ENCODE peak calls at places on chromosomes 11 and 22, in four cellular contexts. M, A, S and Y are unnamed samples.

GRCh38 chr11:47284151-47284550 is 14.2 kb downstream of the MADD start:
- DNase-seq in M (no peak), A (no peak), S (no peak), Y (no peak)

GRCh38 chr11:118915396-118915795 is 10.3 kb downstream of the BCL9L start:
- DNase-seq in M (no peak), A (no peak), S (no peak), Y (no peak)

GRCh38 chr11:58763120-58763490 is 31.4 kb upstream of the GLYAT start:
- DNase-seq in M (no peak), A (no peak), S (no peak), Y (no peak)

GRCh38 chr11:267491-267994 is 10.7 kb upstream of the NLRP6 start:
- DNase-seq in M (no peak), A (peak), S (peak), Y (no peak)

GRCh38 chr22:50481440-50482106 is at the start of gene ADM2:
- DNase-seq in M (no peak), A (peak), S (no peak), Y (no peak)

GRCh38 chr11:72598901-72599300 is 75.3 kb downstream of the PDE2A start:
- DNase-seq in M (peak), A (no peak), S (no peak), Y (no peak)

GRCh38 chr11:115701284-115701875 is 197.2 kb upstream of the CADM1 start:
- DNase-seq in M (no peak), A (no peak), S (no peak), Y (no peak)

GRCh38 chr22:48494256-48494967 is 1333.3 kb downstream of the BRD1 start:
- DNase-seq in M (no peak), A (no peak), S (peak), Y (no peak)

GRCh38 chr22:25970348-25970995 is 198.8 kb upstream of the SEZ6L start:
- DNase-seq in M (peak), A (no peak), S (no peak), Y (no peak)

GRCh38 chr11:3341298-3341697 is 37.6 kb downstream of the ZNF195 start:
- DNase-seq in M (peak), A (peak), S (no peak), Y (no peak)

GRCh38 chr11:8070417-8071101 is 10.5 kb upstream of the TUB start:
- DNase-seq in M (no peak), A (no peak), S (no peak), Y (no peak)

GRCh38 chr11:86940122-86940777 is 14.9 kb downstream of the FZD4 start:
- DNase-seq in M (no peak), A (no peak), S (peak), Y (no peak)

GRCh38 chr11:32006799-32007388 is 84.0 kb upstream of the RCN1 start:
- DNase-seq in M (no peak), A (peak), S (no peak), Y (no peak)

GRCh38 chr22:29060251-29060650 is 1.4 kb downstream of the C22orf31 start:
- DNase-seq in M (no peak), A (no peak), S (no peak), Y (no peak)

GRCh38 chr11:113114452-113115027 is 153.3 kb downstream of the NCAM1 start:
- DNase-seq in M (peak), A (no peak), S (no peak), Y (no peak)

GRCh38 chr11:117201906-117202305 is 2.7 kb downstream of the TAGLN start:
- DNase-seq in M (no peak), A (no peak), S (peak), Y (no peak)

GRCh38 chr22:22380098-22381030 is 128.2 kb downstream of the ZNF280B start:
- DNase-seq in M (no peak), A (no peak), S (no peak), Y (no peak)

GRCh38 chr11:18721576-18722292 is 4.3 kb downstream of the IGSF22 start:
- DNase-seq in M (peak), A (peak), S (no peak), Y (no peak)

GRCh38 chr11:96219981-96220623 is 122.9 kb downstream of the MAML2 start:
- DNase-seq in M (no peak), A (no peak), S (peak), Y (no peak)

GRCh38 chr22:31332886-31333285 is 13.3 kb downstream of the PATZ1 start:
- DNase-seq in M (no peak), A (no peak), S (no peak), Y (no peak)

GRCh38 chr11:87870081-87870480 is 305.2 kb downstream of the RAB38 start:
- DNase-seq in M (no peak), A (no peak), S (no peak), Y (no peak)

GRCh38 chr11:130513132-130513531 is 64.7 kb downstream of the ADAMTS15 start:
- DNase-seq in M (no peak), A (no peak), S (no peak), Y (no peak)

GRCh38 chr11:61125310-61125684 is 23.0 kb downstream of the CD5 start:
- DNase-seq in M (no peak), A (no peak), S (no peak), Y (no peak)

GRCh38 chr11:93757924-93758865 is 16.7 kb downstream of the C11orf54 start:
- DNase-seq in M (no peak), A (no peak), S (no peak), Y (no peak)

GRCh38 chr22:20475115-20475436 is 20.5 kb downstream of the KLHL22 start:
- DNase-seq in M (no peak), A (peak), S (no peak), Y (no peak)

GRCh38 chr11:118883004-118883367 is 706 bp upstream of the CXCR5 start:
- DNase-seq in M (no peak), A (no peak), S (no peak), Y (no peak)

GRCh38 chr22:19524170-19525115 is at the start of gene CLDN5:
- DNase-seq in M (peak), A (no peak), S (peak), Y (no peak)

GRCh38 chr11:2911088-2912037 is 17.9 kb downstream of the PHLDA2 start:
- DNase-seq in M (no peak), A (no peak), S (no peak), Y (no peak)

GRCh38 chr11:69215784-69216415 is 60.2 kb downstream of the SMIM38 start:
- DNase-seq in M (no peak), A (no peak), S (peak), Y (peak)

GRCh38 chr11:130715085-130715932 is 201.0 kb downstream of the SNX19 start:
- DNase-seq in M (no peak), A (no peak), S (no peak), Y (no peak)

GRCh38 chr11:19337779-19338178 is 97.0 kb upstream of the E2F8 start:
- DNase-seq in M (no peak), A (no peak), S (no peak), Y (no peak)

DNA sequence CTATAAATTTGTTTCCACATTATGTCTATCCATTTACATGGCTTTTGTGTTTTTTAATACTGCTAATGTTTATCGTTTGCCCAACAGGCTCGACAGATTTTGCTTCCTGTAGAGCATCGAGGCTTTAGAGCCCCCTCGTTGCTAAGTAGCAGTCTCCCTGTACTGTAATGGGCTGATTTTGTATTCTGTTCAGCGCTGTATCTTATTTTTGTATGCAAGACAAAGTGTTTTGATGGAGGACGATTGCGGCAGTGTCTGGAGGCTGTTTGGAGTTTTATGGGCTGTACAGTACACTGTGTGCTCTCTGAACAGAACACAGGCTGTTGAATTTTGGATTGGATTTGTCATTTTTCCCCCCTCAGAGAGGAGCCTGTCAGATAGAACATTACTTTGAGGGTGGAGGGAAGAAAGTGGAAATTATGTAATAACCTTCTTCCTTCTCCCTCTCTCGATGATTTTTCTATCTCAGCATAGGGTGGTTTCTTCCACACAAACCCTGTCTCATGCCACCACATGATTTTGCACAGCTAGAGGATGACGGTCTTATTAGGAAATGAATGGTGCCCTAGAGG is 104.4 kb downstream of the ZBTB16 start:
- DNase-seq in M (peak), A (no peak), S (peak), Y (no peak)
- H3K27ac ChIP-seq in M (peak), A (no peak), S (peak), Y (peak)

GRCh38 chr22:35611891-35612576 is 5.1 kb downstream of the MB start:
- DNase-seq in M (no peak), A (no peak), S (no peak), Y (no peak)

GRCh38 chr22:35611200-35611890 is 5.8 kb downstream of the MB start:
- DNase-seq in M (no peak), A (no peak), S (no peak), Y (no peak)

GRCh38 chr22:35609261-35609660 is 7.9 kb downstream of the MB start:
- DNase-seq in M (no peak), A (no peak), S (no peak), Y (no peak)

GRCh38 chr22:35609761-35610160 is 7.4 kb downstream of the MB start:
- DNase-seq in M (no peak), A (no peak), S (no peak), Y (no peak)

DNA sequence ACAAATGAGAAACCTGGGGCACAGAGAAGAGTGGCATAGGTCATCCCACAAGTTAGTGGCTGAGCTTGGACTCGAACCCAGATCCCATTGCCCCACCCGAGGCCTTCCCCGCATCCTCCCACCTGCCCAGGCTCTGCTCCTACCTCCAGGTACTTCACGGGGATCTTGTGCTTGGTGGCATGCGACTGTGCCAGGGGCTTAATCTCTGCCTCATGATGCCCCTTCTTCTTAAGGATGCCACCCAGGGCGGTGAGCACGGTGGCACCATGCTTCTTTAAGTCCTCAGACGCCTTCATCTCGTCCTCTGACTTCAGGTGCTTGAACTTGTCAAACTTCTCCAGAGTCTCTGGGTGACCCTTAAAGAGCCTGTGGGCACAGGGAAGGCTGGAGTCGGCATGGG is 6.4 kb downstream of the MB start:
- DNase-seq in M (no peak), A (no peak), S (no peak), Y (no peak)
- H3K27ac ChIP-seq in M (no peak), A (no peak), S (no peak), Y (no peak)

GRCh38 chr11:120136356-120136755 is 1.6 kb downstream of the TRIM29 start:
- DNase-seq in M (no peak), A (no peak), S (no peak), Y (no peak)

GRCh38 chr11:120135838-120136237 is 2.1 kb downstream of the TRIM29 start:
- DNase-seq in M (no peak), A (no peak), S (peak), Y (no peak)

GRCh38 chr11:120137611-120138521 is at the start of gene TRIM29:
- DNase-seq in M (peak), A (no peak), S (peak), Y (peak)

GRCh38 chr11:120139316-120140069 is 1.6 kb upstream of the TRIM29 start:
- DNase-seq in M (no peak), A (no peak), S (peak), Y (no peak)

DNA sequence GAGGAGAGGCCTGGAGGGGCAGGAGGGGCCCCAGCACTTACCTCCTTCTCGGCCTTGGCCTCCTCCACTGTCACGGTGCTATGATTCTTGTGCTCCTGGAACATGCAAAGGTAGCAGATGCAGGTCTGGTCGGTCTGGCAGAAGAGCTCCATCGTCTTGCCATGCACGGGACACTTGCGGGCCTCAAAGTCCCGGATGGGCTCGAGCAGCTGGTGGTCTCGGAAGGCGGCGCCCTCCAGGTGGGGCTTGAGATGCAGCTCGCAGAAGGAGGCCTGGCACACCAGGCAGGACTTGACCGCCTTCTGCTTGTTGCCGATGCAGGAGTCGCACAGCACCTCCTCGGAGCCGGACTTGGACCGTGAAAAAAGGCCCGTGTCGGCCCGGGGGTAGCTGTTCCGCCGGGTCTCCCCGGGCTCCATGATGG is 714 bp downstream of the TRIM29 start:
- DNase-seq in M (no peak), A (no peak), S (peak), Y (no peak)
- H3K27ac ChIP-seq in M (no peak), A (no peak), S (no peak), Y (peak)

GRCh38 chr11:29061452-29061851 is 953.3 kb downstream of the METTL15 start:
- DNase-seq in M (no peak), A (no peak), S (no peak), Y (no peak)
- H3K27ac ChIP-seq in M (no peak), A (no peak), S (no peak), Y (no peak)

GRCh38 chr11:66059966-66060680 is 8.0 kb downstream of the SF3B2 start:
- DNase-seq in M (no peak), A (no peak), S (no peak), Y (no peak)
- H3K27ac ChIP-seq in M (peak), A (no peak), S (no peak), Y (peak)

GRCh38 chr11:45934580-45935318 is 12.3 kb downstream of the LARGE2 start:
- DNase-seq in M (no peak), A (no peak), S (no peak), Y (peak)

GRCh38 chr11:45939836-45940235 is 17.4 kb downstream of the LARGE2 start:
- DNase-seq in M (no peak), A (no peak), S (no peak), Y (no peak)

GRCh38 chr11:45936655-45937054 is 14.2 kb downstream of the LARGE2 start:
- DNase-seq in M (no peak), A (no peak), S (no peak), Y (no peak)

GRCh38 chr11:45935349-45936064 is 13.1 kb downstream of the LARGE2 start:
- DNase-seq in M (no peak), A (no peak), S (no peak), Y (no peak)

DNA sequence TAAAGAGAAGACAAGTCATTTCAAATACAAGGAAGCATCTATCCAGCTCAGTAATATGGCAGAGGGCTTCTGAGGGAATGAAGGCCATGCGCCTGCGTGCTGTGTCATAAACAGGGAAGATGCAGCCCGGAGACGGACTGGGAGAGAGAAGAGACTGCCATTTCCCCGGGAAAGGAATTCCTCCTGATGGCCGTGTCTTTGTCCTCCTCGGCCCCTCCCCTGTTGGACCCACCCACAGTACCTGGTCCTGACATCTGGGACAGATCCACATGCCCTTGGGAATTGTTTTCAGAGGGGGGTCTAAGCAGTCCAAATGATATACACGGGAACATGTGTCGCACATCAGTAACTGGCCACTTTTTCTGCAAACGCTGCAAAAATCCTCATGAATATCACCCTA is 15.5 kb downstream of the LARGE2 start:
- DNase-seq in M (no peak), A (no peak), S (no peak), Y (no peak)
- H3K27ac ChIP-seq in M (no peak), A (no peak), S (no peak), Y (no peak)

GRCh38 chr11:1404461-1405185 is 14.9 kb downstream of the BRSK2 start:
- DNase-seq in M (no peak), A (no peak), S (no peak), Y (no peak)
- H3K27ac ChIP-seq in M (no peak), A (no peak), S (no peak), Y (no peak)